ENCODE peak calls at places on chromosomes 5 and 9, in seven cellular contexts. L is fibroblast of the aortic adventitia, W is A549, T is astrocyte of the spinal cord, R is left ventricle myocardium inferior, F is sigmoid colon, M is cardiac muscle cell. Y is an unnamed sample.

GRCh38 chr5:170070556-170071412 is 34.9 kb upstream of the FOXI1 start:
- DNase-seq in R (peak; percentile 31), M (peak; percentile 82), L (peak; percentile 49), F (peak; percentile 60), T (peak; percentile 42), W (peak; percentile 45), Y (no peak)

GRCh38 chr9:70945301-70945700 is 176.1 kb downstream of the TRPM3 start:
- DNase-seq in R (no peak), T (peak; percentile 37), W (no peak), L (no peak), M (no peak), F (no peak), Y (no peak)

GRCh38 chr5:956941-957729 is 51.5 kb upstream of the NKD2 start:
- DNase-seq in L (peak; percentile 95), F (no peak), M (peak; percentile 32), R (no peak), W (peak; percentile 66), T (peak; percentile 89), Y (peak; percentile 59)

GRCh38 chr9:3441197-3441816 is 84.5 kb downstream of the RFX3 start:
- DNase-seq in L (peak; percentile 79), W (peak; percentile 74), T (peak; percentile 75), R (no peak), F (no peak), M (peak; percentile 66), Y (peak; percentile 24)

GRCh38 chr9:135010921-135011320 is 76.5 kb upstream of the OLFM1 start:
- DNase-seq in M (peak; percentile 29), L (no peak), T (no peak), W (no peak), R (no peak), F (no peak), Y (no peak)

GRCh38 chr5:74684900-74685851 is at the start of gene HEXB:
- DNase-seq in T (peak; percentile 83), M (peak; percentile 80), L (peak; percentile 65), W (peak; percentile 82), R (peak; percentile 93), F (peak; percentile 95), Y (peak; percentile 32)

GRCh38 chr5:14668247-14668646 is 3.7 kb downstream of the OTULIN start:
- DNase-seq in F (no peak), L (no peak), R (no peak), T (no peak), M (no peak), W (no peak), Y (no peak)

GRCh38 chr5:168939887-168940534 is 360.8 kb upstream of the PANK3 start:
- DNase-seq in F (no peak), M (no peak), W (no peak), L (no peak), R (no peak), T (no peak), Y (peak; percentile 54)

GRCh38 chr5:15501057-15501791 is 1.2 kb downstream of the FBXL7 start:
- DNase-seq in L (peak; percentile 88), R (peak; percentile 52), W (peak; percentile 41), F (peak; percentile 77), T (peak; percentile 85), M (peak; percentile 80), Y (no peak)

GRCh38 chr5:143533978-143534763 is 130.7 kb upstream of the NR3C1 start:
- DNase-seq in W (peak; percentile 31), T (no peak), L (no peak), F (no peak), R (peak; percentile 35), M (no peak), Y (no peak)

GRCh38 chr5:73160239-73160671 is 12.7 kb upstream of the TMEM174 start:
- DNase-seq in L (no peak), M (no peak), R (no peak), F (no peak), W (no peak), T (peak; percentile 7), Y (no peak)

GRCh38 chr9:4796988-4797956 is 4.5 kb downstream of the RCL1 start:
- DNase-seq in M (peak; percentile 63), L (peak; percentile 48), T (peak; percentile 40), R (no peak), F (no peak), W (peak; percentile 53), Y (no peak)

GRCh38 chr5:14678773-14679334 is 14.3 kb downstream of the OTULIN start:
- DNase-seq in M (no peak), F (no peak), L (no peak), W (no peak), T (no peak), R (no peak), Y (no peak)

GRCh38 chr9:37187269-37187668 is 66.9 kb downstream of the ZCCHC7 start:
- DNase-seq in M (no peak), R (no peak), W (no peak), T (no peak), F (no peak), L (no peak), Y (no peak)

GRCh38 chr9:128707446-128707845 is 5.1 kb downstream of the PKN3 start:
- DNase-seq in L (no peak), R (no peak), T (no peak), W (no peak), M (no peak), F (peak; percentile 3), Y (no peak)

GRCh38 chr9:7316967-7317366 is 482.6 kb downstream of the DMAC1 start:
- DNase-seq in T (no peak), W (no peak), M (no peak), R (no peak), L (no peak), F (no peak), Y (no peak)

GRCh38 chr5:59755476-59755875 is 138.1 kb downstream of the PDE4D start:
- DNase-seq in W (no peak), F (no peak), L (no peak), M (no peak), T (no peak), R (no peak), Y (no peak)

GRCh38 chr9:131233989-131234388 is 42.3 kb downstream of the FAM78A start:
- DNase-seq in T (no peak), F (no peak), L (no peak), R (no peak), W (no peak), M (no peak), Y (no peak)

GRCh38 chr5:123438902-123439301 is 15.7 kb upstream of the CEP120 start:
- DNase-seq in L (no peak), M (no peak), F (no peak), W (peak; percentile 18), T (peak; percentile 10), R (no peak), Y (no peak)

GRCh38 chr5:134738963-134739661 is 764 bp downstream of the CAMLG start:
- DNase-seq in L (peak; percentile 37), M (peak; percentile 35), T (peak; percentile 37), W (peak; percentile 70), R (no peak), F (no peak), Y (no peak)

GRCh38 chr9:134247918-134248631 is 78.2 kb upstream of the RXRA start:
- DNase-seq in L (no peak), M (no peak), T (no peak), W (no peak), R (no peak), F (no peak), Y (no peak)

GRCh38 chr9:3963266-3964019 is 336.4 kb downstream of the GLIS3 start:
- DNase-seq in W (peak; percentile 44), T (peak; percentile 85), L (peak; percentile 86), F (peak; percentile 67), M (no peak), R (no peak), Y (no peak)

GRCh38 chr5:149421372-149421685 is 42.2 kb upstream of the IL17B start:
- DNase-seq in M (no peak), T (no peak), L (no peak), R (no peak), F (no peak), W (no peak), Y (no peak)

GRCh38 chr5:132466453-132467291 is 23.9 kb downstream of the IRF1 start:
- DNase-seq in T (peak; percentile 63), F (peak; percentile 66), L (no peak), R (peak; percentile 46), M (no peak), W (no peak), Y (no peak)

GRCh38 chr5:120124961-120125360 is 339.1 kb upstream of the PRR16 start:
- DNase-seq in L (peak; percentile 30), R (no peak), F (no peak), M (no peak), W (no peak), T (no peak), Y (no peak)

GRCh38 chr5:31023105-31023504 is 170.4 kb upstream of the CDH6 start:
- DNase-seq in L (peak; percentile 94), R (no peak), F (no peak), W (peak; percentile 7), M (no peak), T (peak; percentile 64), Y (no peak)

GRCh38 chr9:3857673-3858072 is 331.9 kb upstream of the RFX3 start:
- DNase-seq in W (no peak), M (no peak), L (peak; percentile 25), R (no peak), T (peak; percentile 68), F (no peak), Y (no peak)

GRCh38 chr9:25677301-25678146 is 720 bp downstream of the TUSC1 start:
- DNase-seq in L (peak; percentile 74), F (peak; percentile 94), R (peak; percentile 88), T (peak; percentile 80), M (peak; percentile 63), W (peak; percentile 81), Y (no peak)

GRCh38 chr9:25678846-25679360 is 659 bp upstream of the TUSC1 start:
- DNase-seq in F (no peak), R (no peak), L (no peak), M (no peak), W (no peak), T (peak; percentile 4), Y (no peak)

GRCh38 chr9:25678147-25678666 is at the start of gene TUSC1:
- DNase-seq in M (peak; percentile 78), F (peak; percentile 93), R (peak; percentile 88), L (peak; percentile 81), T (peak; percentile 85), W (peak; percentile 70), Y (no peak)

GRCh38 chr9:25681270-25681669 is 3.0 kb upstream of the TUSC1 start:
- DNase-seq in L (peak; percentile 90), W (no peak), F (no peak), T (peak; percentile 78), M (no peak), R (no peak), Y (no peak)
- H3K4me3 ChIP-seq in L (no peak overlapping the region), W (no peak overlapping the region), F (no peak overlapping the region), T (no peak overlapping the region), M (no peak overlapping the region), R (no peak overlapping the region), Y (no peak overlapping the region)

GRCh38 chr5:77867194-77867691 is 91.1 kb upstream of the TBCA start:
- DNase-seq in L (peak; percentile 61), M (no peak), R (no peak), W (peak; percentile 30), F (no peak), T (peak; percentile 48), Y (no peak)
- TF ChIP-seq CTCF in L (peak; percentile 68), M (peak; percentile 39), R (peak; percentile 20), W (peak; percentile 41), F (no peak), T (peak; percentile 32), Y (peak; percentile 40)

GRCh38 chr5:32714836-32715235 is 3.7 kb downstream of the NPR3 start:
- DNase-seq in T (peak; percentile 12), R (no peak), L (peak; percentile 53), W (no peak), F (no peak), M (no peak), Y (no peak)
- H3K4me3 ChIP-seq in T (no peak overlapping the region), R (peak overlapping the region; percentile 79), L (peak overlapping the region; percentile 75), W (no peak overlapping the region), F (no peak overlapping the region), M (no peak overlapping the region), Y (no peak overlapping the region)

GRCh38 chr9:132783006-132783405 is 95.1 kb downstream of the AK8 start:
- DNase-seq in M (no peak), F (no peak), T (no peak), W (no peak), R (no peak), L (no peak), Y (no peak)
- TF ChIP-seq CTCF in M (no peak), F (no peak), T (no peak), W (no peak), R (no peak), L (no peak), Y (no peak)